ENCODE peak calls at places on chromosomes 3 and 15, in four cellular contexts. W, K, C and M are unnamed samples.

GRCh38 chr15:101104186-101104585 is 147.7 kb downstream of the CHSY1 start:
- DNase-seq in W (no peak), K (no peak), C (no peak), M (no peak)

GRCh38 chr15:77907824-77908751 is 169.4 kb downstream of the TBC1D2B start:
- DNase-seq in W (peak; percentile 53), K (no peak), C (peak; percentile 76), M (peak; percentile 72)

GRCh38 chr3:172046268-172046915 is 7.0 kb downstream of the FNDC3B start:
- DNase-seq in W (no peak), K (no peak), C (peak; percentile 47), M (no peak)

GRCh38 chr15:26867199-26868007 is 541 bp downstream of the GABRA5 start:
- DNase-seq in W (no peak), K (peak; percentile 35), C (peak; percentile 41), M (no peak)

GRCh38 chr3:193788189-193788946 is 195.4 kb downstream of the OPA1 start:
- DNase-seq in W (peak; percentile 77), K (peak; percentile 67), C (peak; percentile 75), M (peak; percentile 78)

GRCh38 chr15:28942046-28942445 is 56.3 kb downstream of the APBA2 start:
- DNase-seq in W (no peak), K (no peak), C (no peak), M (no peak)

GRCh38 chr3:40317061-40317676 is 7.7 kb downstream of the EIF1B start:
- DNase-seq in W (peak; percentile 67), K (peak; percentile 50), C (peak; percentile 79), M (peak; percentile 76)

GRCh38 chr3:150725548-150725947 is 21.8 kb upstream of the ERICH6 start:
- DNase-seq in W (no peak), K (no peak), C (no peak), M (no peak)

GRCh38 chr3:35864871-35865270 is 225.5 kb downstream of the ARPP21 start:
- DNase-seq in W (no peak), K (no peak), C (no peak), M (no peak)

GRCh38 chr3:58051196-58051595 is 43.0 kb downstream of the FLNB start:
- DNase-seq in W (no peak), K (no peak), C (peak; percentile 95), M (peak; percentile 97)

GRCh38 chr15:70584441-70584837 is 178.9 kb downstream of the UACA start:
- DNase-seq in W (no peak), K (no peak), C (no peak), M (no peak)

GRCh38 chr15:61195116-61196002 is 33.7 kb downstream of the RORA start:
- DNase-seq in W (peak; percentile 67), K (peak; percentile 6), C (peak; percentile 61), M (peak; percentile 32)

GRCh38 chr3:65048151-65048550 is 360.4 kb upstream of the ADAMTS9 start:
- DNase-seq in W (no peak), K (no peak), C (no peak), M (peak; percentile 10)

GRCh38 chr15:31280037-31280830 is 46.4 kb upstream of the KLF13 start:
- DNase-seq in W (no peak), K (no peak), C (no peak), M (no peak)

GRCh38 chr3:189119947-189120346 is 51.8 kb upstream of the TPRG1 start:
- DNase-seq in W (no peak), K (no peak), C (no peak), M (no peak)

DNA sequence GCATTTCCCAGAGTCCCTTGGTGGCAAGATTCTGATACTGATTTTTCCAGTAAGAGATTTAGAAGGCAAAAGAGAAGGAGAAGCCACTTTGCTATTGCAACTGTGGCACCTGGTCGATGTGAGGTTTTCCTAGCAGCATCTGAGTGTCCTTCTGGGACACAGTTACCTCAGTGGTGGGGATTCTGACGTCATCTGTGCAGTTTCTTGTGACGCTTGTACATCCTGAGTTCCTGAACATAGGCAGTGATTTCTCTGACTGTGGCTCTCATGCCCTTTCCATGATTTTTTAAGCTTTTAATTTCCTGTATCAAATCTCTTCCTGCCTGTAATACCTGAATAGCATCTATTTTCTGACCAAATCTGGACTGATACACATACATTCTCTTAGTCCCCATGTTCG is 8.9 kb downstream of the USP13 start:
- DNase-seq in W (no peak), K (no peak), C (no peak), M (no peak)
- H3K4me2 ChIP-seq in W (no peak overlapping the region), K (no peak overlapping the region), C (no peak overlapping the region), M (no peak overlapping the region)

DNA sequence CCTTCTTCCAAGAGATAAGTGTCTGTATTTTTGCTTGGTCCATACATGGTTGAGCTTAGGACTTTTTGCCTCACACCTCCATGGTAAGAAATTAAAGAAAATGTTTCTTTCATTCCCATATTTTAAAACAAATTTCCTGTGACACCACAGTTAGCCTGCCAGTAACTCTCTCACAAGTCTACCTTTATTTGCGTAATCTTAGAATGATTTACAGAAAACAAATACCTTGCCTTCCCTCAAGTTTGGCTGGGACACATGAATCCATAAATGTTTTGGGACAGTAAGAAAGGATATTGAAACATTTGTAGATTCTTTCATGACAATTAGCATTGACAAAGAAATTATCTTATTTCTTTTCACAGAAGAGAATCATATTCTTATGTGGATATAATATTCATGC is 3.8 kb upstream of the ARL14 start:
- DNase-seq in W (no peak), K (no peak), C (no peak), M (no peak)
- H3K9ac ChIP-seq in W (no peak overlapping the region), K (no peak overlapping the region), C (no peak overlapping the region), M (no peak overlapping the region)

GRCh38 chr15:74414603-74415338 is 19.0 kb downstream of the SEMA7A start:
- DNase-seq in W (no peak), K (no peak), C (no peak), M (no peak)
- H3K4me2 ChIP-seq in W (no peak overlapping the region), K (no peak overlapping the region), C (no peak overlapping the region), M (no peak overlapping the region)

GRCh38 chr3:197508924-197509775 is 46.6 kb downstream of the BDH1 start:
- DNase-seq in W (no peak), K (no peak), C (no peak), M (no peak)
- H3K9ac ChIP-seq in W (no peak overlapping the region), K (peak overlapping the region; percentile 38), C (peak overlapping the region; percentile 83), M (peak overlapping the region; percentile 81)

DNA sequence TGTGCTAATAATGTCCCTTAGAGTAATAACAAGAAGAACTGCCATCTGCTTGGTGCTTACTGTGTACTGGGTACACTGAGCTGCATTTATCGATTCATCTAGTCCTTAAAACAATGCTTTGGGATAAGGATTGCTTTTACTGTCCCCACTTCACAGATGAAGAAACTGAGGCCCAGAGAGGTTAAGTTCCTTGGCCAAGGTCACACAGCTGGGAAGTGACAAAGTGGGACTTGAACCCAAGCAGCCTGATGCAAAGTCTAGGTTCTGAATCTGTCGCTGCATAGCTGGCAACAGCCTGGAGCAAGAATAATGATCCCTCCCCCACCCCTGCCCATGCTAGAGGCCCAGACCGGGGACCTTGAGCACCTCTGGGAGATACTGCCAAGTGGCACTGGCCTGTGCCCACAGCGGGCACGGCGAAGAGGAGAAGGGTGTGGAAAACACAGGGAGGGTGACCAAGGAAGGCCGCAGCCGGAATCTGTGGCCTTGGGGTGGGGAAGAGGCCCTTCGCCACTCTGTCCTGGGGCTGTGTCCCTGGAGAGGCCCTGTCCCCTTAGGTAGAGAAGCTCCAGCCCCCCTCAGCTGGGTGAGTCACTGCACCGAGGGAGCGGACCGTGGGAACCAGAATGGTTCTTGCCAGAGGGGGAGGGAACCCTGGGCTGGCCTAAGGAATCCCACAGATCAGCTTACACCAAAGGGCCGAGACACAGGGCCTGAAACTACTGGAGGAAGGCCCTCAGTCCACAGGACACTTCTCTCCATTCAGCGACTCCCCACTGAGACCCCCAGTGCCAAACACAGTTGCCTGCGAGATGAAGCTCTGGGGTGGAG is 3.5 kb downstream of the PLXND1 start:
- DNase-seq in W (no peak), K (no peak), C (peak; percentile 96), M (peak; percentile 99)
- H3K4me2 ChIP-seq in W (no peak overlapping the region), K (peak overlapping the region; percentile 23), C (peak overlapping the region; percentile 79), M (peak overlapping the region; percentile 78)

GRCh38 chr3:49165771-49166751 is at the start of gene CCDC71:
- DNase-seq in W (peak; percentile 69), K (no peak), C (peak; percentile 88), M (peak; percentile 61)
- H3K9ac ChIP-seq in W (peak within 1 kb of the TSS; percentile 69), K (peak within 1 kb of the TSS; percentile 91), C (peak within 1 kb of the TSS; percentile 94), M (peak within 1 kb of the TSS; percentile 91)

GRCh38 chr3:46670891-46671427 is 22.5 kb downstream of the ALS2CL start:
- DNase-seq in W (no peak), K (no peak), C (no peak), M (no peak)

GRCh38 chr3:46670000-46670890 is 23.2 kb downstream of the ALS2CL start:
- DNase-seq in W (no peak), K (no peak), C (no peak), M (no peak)

GRCh38 chr3:46668591-46668990 is 24.9 kb downstream of the ALS2CL start:
- DNase-seq in W (no peak), K (no peak), C (no peak), M (no peak)

GRCh38 chr3:46668116-46668515 is 25.4 kb downstream of the ALS2CL start:
- DNase-seq in W (no peak), K (no peak), C (no peak), M (no peak)

DNA sequence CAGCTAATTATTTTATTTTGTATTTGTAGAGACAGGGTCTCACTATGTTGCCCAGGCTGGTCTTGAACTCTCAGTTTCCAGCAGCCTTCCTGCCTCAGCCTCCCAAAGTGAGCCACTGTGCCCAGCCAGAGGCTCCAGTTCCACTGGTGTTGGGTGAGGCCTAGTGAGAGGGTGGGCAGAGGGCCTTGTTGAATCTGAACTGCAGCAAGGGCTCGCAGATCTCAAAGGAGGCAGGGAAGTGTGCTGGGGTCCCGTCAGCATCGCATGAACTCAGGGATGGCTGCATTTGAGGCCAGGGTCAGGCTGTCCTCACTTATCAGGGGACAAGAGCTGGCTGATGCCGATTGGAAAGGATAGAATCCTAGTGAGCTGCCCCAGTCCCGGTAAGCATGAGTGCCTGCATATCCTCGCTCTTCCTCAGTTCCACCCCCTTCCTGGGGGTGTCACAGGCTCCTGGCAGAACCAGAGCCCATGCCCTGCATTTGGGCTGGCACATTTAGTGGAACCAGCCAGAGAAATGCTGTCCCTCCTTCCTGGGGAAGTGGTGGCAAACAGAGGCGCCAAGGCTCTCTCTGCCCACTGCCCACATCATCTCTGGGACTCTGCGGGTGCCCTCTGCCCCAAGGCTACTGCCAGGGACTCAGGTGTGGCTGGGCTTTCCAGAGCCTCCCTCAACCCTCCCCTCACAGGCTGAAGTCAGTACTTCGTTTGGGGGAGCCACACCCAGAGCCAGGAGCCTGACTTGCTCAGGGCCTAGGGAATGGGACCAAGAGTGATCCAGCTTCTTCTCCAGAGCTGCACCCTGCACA is 24.1 kb downstream of the ALS2CL start:
- DNase-seq in W (no peak), K (no peak), C (no peak), M (no peak)
- H3K4me2 ChIP-seq in W (no peak overlapping the region), K (no peak overlapping the region), C (no peak overlapping the region), M (no peak overlapping the region)

GRCh38 chr15:92161039-92161670 is 232.5 kb upstream of the ST8SIA2 start:
- DNase-seq in W (no peak), K (no peak), C (no peak), M (no peak)
- H3K9ac ChIP-seq in W (no peak overlapping the region), K (no peak overlapping the region), C (no peak overlapping the region), M (no peak overlapping the region)